ENCODE peak calls at places on chromosomes 16 and 17, in nine cellular contexts. B is adrenal gland, P is A549, H is ovary, K is suprapubic skin, N is prostate gland, D is K562, U is heart left ventricle, W is tibial nerve. O is an unnamed sample.

GRCh38 chr16:82281544-82281943 is 111.5 kb upstream of the MPHOSPH6 start:
- DNase-seq in H (no peak), D (no peak), K (no peak), B (no peak), P (no peak), N (no peak), W (no peak), U (no peak), O (no peak)

GRCh38 chr17:50151041-50151936 is 812 bp upstream of the PPP1R9B start:
- DNase-seq in D (peak), B (peak), H (peak), N (peak), K (peak), P (peak), U (peak), W (peak), O (peak)

GRCh38 chr17:55344514-55344997 is 77.1 kb downstream of the MMD start:
- DNase-seq in W (no peak), H (no peak), U (no peak), P (no peak), B (no peak), D (peak), N (no peak), K (no peak), O (no peak)

GRCh38 chr17:31672161-31672819 is 186.8 kb downstream of the COPRS start:
- DNase-seq in N (no peak), B (no peak), U (no peak), P (no peak), W (no peak), K (no peak), H (no peak), D (no peak), O (no peak)

GRCh38 chr17:50802609-50803571 is 32.5 kb upstream of the WFIKKN2 start:
- DNase-seq in P (no peak), D (no peak), B (no peak), W (no peak), K (no peak), U (no peak), N (no peak), H (no peak), O (no peak)

GRCh38 chr16:81848306-81848853 is 69.3 kb downstream of the PLCG2 start:
- DNase-seq in P (no peak), U (no peak), B (no peak), D (no peak), H (no peak), N (no peak), K (no peak), W (no peak), O (no peak)

GRCh38 chr17:72388765-72389473 is 268.1 kb downstream of the SOX9 start:
- DNase-seq in W (no peak), H (no peak), B (no peak), K (no peak), D (no peak), U (no peak), P (peak), N (no peak), O (no peak)

GRCh38 chr16:50156590-50156989 is 3.5 kb downstream of the TENT4B start:
- DNase-seq in N (no peak), K (peak), H (no peak), W (no peak), D (no peak), B (no peak), P (no peak), U (no peak), O (no peak)

GRCh38 chr17:73156887-73157870 is 7.6 kb upstream of the SSTR2 start:
- DNase-seq in W (no peak), N (no peak), P (no peak), U (no peak), H (no peak), K (no peak), B (no peak), D (no peak), O (no peak)

GRCh38 chr17:77098884-77099545 is 41.8 kb upstream of the SEC14L1 start:
- DNase-seq in B (peak), N (peak), H (peak), K (no peak), P (no peak), U (no peak), W (no peak), D (no peak), O (peak)

GRCh38 chr17:41442772-41443171 is 2.0 kb upstream of the KRT38 start:
- DNase-seq in K (no peak), B (no peak), P (no peak), U (no peak), D (no peak), H (no peak), W (no peak), N (no peak), O (no peak)

GRCh38 chr17:21247859-21248258 is 5.4 kb downstream of the NATD1 start:
- DNase-seq in W (no peak), N (no peak), P (no peak), D (no peak), U (no peak), K (no peak), B (no peak), H (no peak), O (no peak)

GRCh38 chr16:54879681-54880080 is 51.0 kb upstream of the IRX5 start:
- DNase-seq in N (no peak), P (peak), H (no peak), D (no peak), U (no peak), K (no peak), B (no peak), W (no peak), O (no peak)

GRCh38 chr17:32894245-32894644 is 17.3 kb upstream of the MYO1D start:
- DNase-seq in W (no peak), D (no peak), B (no peak), H (no peak), K (no peak), U (no peak), P (no peak), N (no peak), O (no peak)

GRCh38 chr17:55133583-55133982 is 131.2 kb upstream of the HLF start:
- DNase-seq in W (no peak), B (no peak), D (no peak), U (no peak), H (no peak), K (no peak), N (no peak), P (no peak), O (no peak)

GRCh38 chr16:68396481-68396880 is 51.8 kb downstream of the SMPD3 start:
- DNase-seq in U (no peak), H (peak), P (peak), N (peak), B (peak), W (no peak), K (no peak), D (no peak), O (peak)

GRCh38 chr17:49866882-49867413 is 19.1 kb upstream of the TAC4 start:
- DNase-seq in W (no peak), N (no peak), H (no peak), B (no peak), D (no peak), P (no peak), K (no peak), U (no peak), O (no peak)

GRCh38 chr17:5413682-5414081 is 5.8 kb downstream of the NUP88 start:
- DNase-seq in W (no peak), K (no peak), D (no peak), B (no peak), N (no peak), H (no peak), P (peak), U (no peak), O (no peak)

GRCh38 chr16:83967838-83968482 is at the start of gene NECAB2:
- DNase-seq in W (no peak), H (peak), P (no peak), N (no peak), K (no peak), U (peak), D (peak), B (no peak), O (no peak)

GRCh38 chr16:64711596-64711995 is 410.3 kb downstream of the CDH11 start:
- DNase-seq in H (no peak), U (no peak), N (no peak), P (no peak), D (no peak), B (no peak), K (no peak), W (no peak), O (no peak)

GRCh38 chr17:75778861-75779249 is 5.8 kb upstream of the UNK start:
- DNase-seq in D (no peak), U (no peak), K (peak), H (no peak), P (peak), N (no peak), W (no peak), B (no peak), O (peak)

GRCh38 chr16:681746-682427 is 1.7 kb downstream of the STUB1 start:
- DNase-seq in H (peak), P (no peak), U (peak), W (no peak), N (no peak), B (peak), D (peak), K (no peak), O (no peak)

GRCh38 chr16:21145738-21146137 is 4.9 kb downstream of the DNAH3 start:
- DNase-seq in H (no peak), U (no peak), B (no peak), N (no peak), W (no peak), P (no peak), D (no peak), K (no peak), O (no peak)

GRCh38 chr17:45143101-45143670 is 5.1 kb upstream of the HEXIM1 start:
- DNase-seq in P (no peak), U (no peak), N (no peak), H (no peak), K (no peak), D (no peak), B (no peak), W (no peak), O (no peak)

GRCh38 chr16:86899757-86900156 is 321.4 kb downstream of the FOXL1 start:
- DNase-seq in B (no peak), D (no peak), K (no peak), W (no peak), N (no peak), H (no peak), U (no peak), P (peak), O (no peak)

GRCh38 chr17:71334041-71334781 is 786.6 kb upstream of the SOX9 start:
- DNase-seq in B (no peak), N (no peak), D (no peak), U (no peak), K (no peak), H (no peak), P (no peak), W (no peak), O (no peak)

GRCh38 chr16:25413133-25413532 is 155.5 kb upstream of the ZKSCAN2 start:
- DNase-seq in U (no peak), W (no peak), K (no peak), B (no peak), D (no peak), N (no peak), H (no peak), P (no peak), O (no peak)

GRCh38 chr17:48995332-48995870 is 1.8 kb upstream of the IGF2BP1 start:
- DNase-seq in D (peak), K (peak), P (peak), W (no peak), N (no peak), H (no peak), U (no peak), B (no peak), O (no peak)

DNA sequence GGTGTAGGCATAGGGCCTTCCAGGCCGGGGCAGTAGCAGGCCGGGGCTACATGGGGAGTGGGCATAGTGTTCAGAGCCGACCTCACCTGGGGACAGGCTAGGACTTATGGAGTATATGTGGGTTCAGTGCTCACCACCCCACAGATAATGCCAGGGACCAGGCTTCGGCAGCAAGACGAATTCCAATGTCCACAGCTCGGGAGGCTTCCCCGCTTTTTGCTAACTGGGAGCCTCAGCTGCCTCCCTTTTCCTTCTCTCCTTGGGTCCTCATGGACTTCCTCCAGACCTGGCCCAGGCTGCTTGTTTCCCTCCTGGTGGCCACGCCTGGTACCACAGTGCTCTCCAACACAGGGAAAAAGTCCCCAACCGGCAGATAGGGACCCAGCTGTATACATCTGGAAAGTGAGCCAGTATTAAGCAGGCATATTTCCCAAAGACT is 20.1 kb upstream of the SLC46A1 start:
- DNase-seq in N (no peak), U (no peak), W (no peak), H (no peak), P (peak), K (no peak), D (peak), B (no peak), O (peak)
- TF ChIP-seq CTCF in N (no peak), U (no peak), W (no peak), H (no peak), P (no peak), K (no peak), D (peak), B (peak), O (peak)

DNA sequence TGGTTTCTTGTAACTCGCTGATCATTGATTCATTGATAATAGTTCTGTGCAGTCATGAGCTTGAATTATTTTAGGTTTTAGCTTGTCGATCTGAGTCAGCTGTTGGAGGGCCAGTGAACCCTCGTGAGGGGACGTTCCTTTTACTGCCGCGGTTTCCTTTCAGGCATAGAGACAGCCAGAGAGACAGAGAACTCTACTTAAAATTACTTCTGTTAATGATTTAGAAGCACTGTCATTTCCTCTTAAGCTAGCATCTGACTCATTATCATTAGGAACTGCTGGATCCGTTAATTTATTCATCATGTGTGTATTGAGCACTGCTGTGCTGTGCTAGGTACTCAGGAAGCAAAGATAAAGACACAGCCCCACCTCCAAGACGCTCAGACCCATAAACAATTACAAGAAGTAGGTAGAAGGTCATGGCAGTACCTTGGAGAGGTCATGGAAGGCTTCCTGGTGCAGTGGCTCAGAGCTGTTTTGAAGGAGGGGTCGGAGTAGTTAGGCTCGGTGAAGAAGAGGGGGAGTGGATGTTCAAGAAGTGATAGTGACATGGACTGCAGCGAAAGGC is 3.2 kb downstream of the PGS1 start:
- DNase-seq in D (peak), B (no peak), W (no peak), U (no peak), K (no peak), N (no peak), P (no peak), H (no peak), O (no peak)
- H3K4me3 ChIP-seq in D (peak), B (no peak), W (no peak), U (no peak), K (no peak), N (no peak), P (no peak), H (no peak), O (no peak)

GRCh38 chr16:31474173-31474714 is 2.3 kb downstream of the TGFB1I1 start:
- DNase-seq in P (peak), W (no peak), U (no peak), N (no peak), H (no peak), D (peak), K (no peak), B (no peak), O (no peak)

GRCh38 chr16:31477220-31478216 is 5.4 kb upstream of the SLC5A2 start:
- DNase-seq in U (no peak), H (no peak), N (no peak), D (peak), B (peak), K (peak), W (no peak), P (peak), O (peak)

GRCh38 chr16:31475949-31476304 is 4.0 kb downstream of the TGFB1I1 start:
- DNase-seq in P (no peak), H (no peak), W (no peak), B (no peak), U (no peak), K (no peak), N (no peak), D (peak), O (peak)

GRCh38 chr16:31474778-31475738 is 3.1 kb downstream of the TGFB1I1 start:
- DNase-seq in B (no peak), K (no peak), W (no peak), D (no peak), U (no peak), H (no peak), N (no peak), P (no peak), O (no peak)

GRCh38 chr16:31476305-31477219 is 4.6 kb downstream of the TGFB1I1 start:
- DNase-seq in U (peak), W (peak), B (peak), D (peak), P (no peak), H (peak), N (peak), K (peak), O (peak)
- TF ChIP-seq POLR2A in U (no peak), W (no peak), B (peak), D (no peak), P (no peak), H (no peak), N (peak), K (no peak), O (peak)

GRCh38 chr16:87958632-87959031 is 7.4 kb downstream of the BANP start:
- DNase-seq in P (no peak), B (no peak), H (no peak), W (no peak), N (no peak), U (no peak), K (no peak), D (no peak), O (no peak)

GRCh38 chr16:87955302-87956168 is 4.3 kb downstream of the BANP start:
- DNase-seq in H (no peak), D (no peak), B (no peak), K (no peak), U (no peak), N (no peak), W (no peak), P (no peak), O (no peak)

GRCh38 chr16:87956169-87956770 is 5.0 kb downstream of the BANP start:
- DNase-seq in K (no peak), N (no peak), H (no peak), B (peak), P (no peak), D (peak), W (no peak), U (peak), O (peak)

GRCh38 chr16:87957296-87958069 is 6.2 kb downstream of the BANP start:
- DNase-seq in W (no peak), N (no peak), P (no peak), K (no peak), H (no peak), D (no peak), B (no peak), U (no peak), O (no peak)

DNA sequence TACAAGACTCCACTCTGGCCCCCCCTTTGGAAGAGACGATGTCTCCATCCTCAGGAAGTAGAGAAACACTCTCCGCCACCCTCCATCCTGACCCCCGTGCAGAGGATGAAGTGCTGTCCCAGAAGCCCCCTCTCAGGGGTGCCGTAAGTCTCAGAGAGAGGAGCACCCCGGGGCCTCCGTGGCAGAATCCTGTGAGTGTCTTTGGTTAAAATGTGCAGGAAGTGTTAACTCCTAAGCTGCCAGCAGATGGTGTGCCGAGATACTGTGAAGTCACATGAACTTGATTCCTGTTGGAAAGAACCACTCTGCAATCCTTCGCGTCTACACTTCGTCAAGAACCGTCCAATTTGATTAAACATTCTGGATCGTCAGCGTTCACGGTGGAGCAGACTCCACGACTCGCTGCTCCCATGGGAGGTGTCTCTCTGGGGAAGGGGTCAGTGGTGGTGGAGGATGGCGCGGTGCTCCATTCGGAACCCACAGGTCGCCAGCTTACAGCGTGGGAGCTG is 5.6 kb downstream of the BANP start:
- DNase-seq in W (no peak), N (no peak), H (no peak), D (peak), U (no peak), B (no peak), K (no peak), P (peak), O (no peak)
- TF ChIP-seq CTCF in W (no peak), N (peak), H (no peak), D (peak), U (no peak), B (no peak), K (no peak), P (peak), O (no peak)

GRCh38 chr16:74297296-74297665 is 667 bp downstream of the PSMD7 start:
- DNase-seq in P (no peak), K (no peak), H (peak), N (peak), U (no peak), B (peak), D (peak), W (no peak), O (peak)
- H3K4me3 ChIP-seq in P (peak), K (peak), H (peak), N (peak), U (peak), B (peak), D (peak), W (peak), O (peak)

DNA sequence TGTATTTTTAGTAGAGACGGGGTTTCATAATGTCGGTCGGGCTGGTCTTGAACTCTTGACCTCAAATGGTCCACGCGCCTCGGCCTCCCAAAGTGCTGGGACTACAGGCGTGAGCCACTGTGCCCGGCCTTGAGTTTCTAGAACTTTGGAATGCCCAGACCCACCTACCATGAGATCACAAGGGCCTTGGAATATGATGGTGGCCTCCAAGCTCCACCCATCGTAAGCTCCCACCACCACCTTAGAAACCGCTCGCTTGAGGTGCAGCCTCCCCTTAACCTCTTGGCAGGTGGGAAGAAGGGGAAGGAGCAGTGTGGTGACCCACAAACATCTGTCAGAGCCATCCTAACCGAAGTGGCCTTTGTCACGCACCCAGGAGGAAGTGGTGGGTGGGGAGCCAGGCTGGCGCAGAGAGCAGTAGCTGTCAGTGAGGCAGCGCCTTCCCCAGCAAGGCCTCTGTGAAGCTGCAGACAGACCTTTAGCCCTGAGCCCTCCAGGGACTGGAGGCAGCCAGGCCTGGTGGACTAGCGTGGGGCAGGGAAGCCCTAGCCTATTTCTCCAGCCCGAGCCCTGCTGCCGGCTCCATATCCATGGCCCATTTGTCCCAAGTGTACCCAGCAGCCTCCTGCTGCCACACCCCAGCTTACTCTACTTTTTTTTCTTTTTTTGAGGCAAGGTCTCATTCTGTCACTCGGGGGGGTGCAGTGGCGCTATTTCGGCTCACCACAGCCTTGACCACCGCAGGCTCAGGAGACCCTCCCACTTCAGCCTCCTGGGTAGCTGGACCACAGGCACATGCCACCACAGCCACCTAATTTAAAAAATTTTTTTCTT is 13.1 kb upstream of the SEPHS2 start:
- DNase-seq in H (no peak), K (no peak), B (peak), D (no peak), U (peak), N (no peak), P (no peak), W (no peak), O (peak)
- TF ChIP-seq POLR2A in H (no peak), K (no peak), B (no peak), D (no peak), U (no peak), N (no peak), P (no peak), W (no peak), O (no peak)

GRCh38 chr17:69547947-69548346 is 133.4 kb downstream of the MAP2K6 start:
- DNase-seq in W (no peak), U (no peak), B (no peak), K (no peak), N (no peak), P (no peak), D (no peak), H (no peak), O (no peak)
- TF ChIP-seq CTCF in W (no peak), U (no peak), B (no peak), K (no peak), N (no peak), P (no peak), D (no peak), H (no peak), O (no peak)

O was measured in transverse colon.